ENCODE peak calls at places on chromosome 17, in nine cellular contexts. One of them, this sample, is unnamed.

GRCh38 chr17:75012320-75013076 is at the start of gene MRPL58:
- DNase-seq in CD4-positive, CD25-positive, alpha-beta regulatory T cell: peak
- DNase-seq in astrocyte: peak
- DNase-seq in tibial nerve: peak
- DNase-seq in ascending aorta: no peak
- DNase-seq in RWPE1: peak
- DNase-seq in caudate nucleus: peak
- DNase-seq in small intestine: peak
- DNase-seq in adrenal gland: peak
- DNase-seq in this sample: peak

GRCh38 chr17:58052951-58053715 is 30.1 kb upstream of the DYNLL2 start:
- DNase-seq in CD4-positive, CD25-positive, alpha-beta regulatory T cell: no peak
- DNase-seq in astrocyte: no peak
- DNase-seq in tibial nerve: no peak
- DNase-seq in ascending aorta: no peak
- DNase-seq in RWPE1: no peak
- DNase-seq in caudate nucleus: peak
- DNase-seq in small intestine: no peak
- DNase-seq in adrenal gland: peak
- DNase-seq in this sample: no peak

GRCh38 chr17:76902476-76902875 is 34.3 kb downstream of the MGAT5B start:
- DNase-seq in CD4-positive, CD25-positive, alpha-beta regulatory T cell: no peak
- DNase-seq in astrocyte: no peak
- DNase-seq in tibial nerve: no peak
- DNase-seq in ascending aorta: no peak
- DNase-seq in RWPE1: no peak
- DNase-seq in caudate nucleus: no peak
- DNase-seq in small intestine: no peak
- DNase-seq in adrenal gland: no peak
- DNase-seq in this sample: no peak

GRCh38 chr17:39231587-39232551 is 6.1 kb upstream of the STAC2 start:
- DNase-seq in CD4-positive, CD25-positive, alpha-beta regulatory T cell: peak
- DNase-seq in astrocyte: no peak
- DNase-seq in tibial nerve: no peak
- DNase-seq in ascending aorta: no peak
- DNase-seq in RWPE1: no peak
- DNase-seq in caudate nucleus: peak
- DNase-seq in small intestine: no peak
- DNase-seq in adrenal gland: no peak
- DNase-seq in this sample: peak

GRCh38 chr17:82076018-82076784 is 10.6 kb upstream of the DUS1L start:
- DNase-seq in CD4-positive, CD25-positive, alpha-beta regulatory T cell: no peak
- DNase-seq in astrocyte: no peak
- DNase-seq in tibial nerve: no peak
- DNase-seq in ascending aorta: no peak
- DNase-seq in RWPE1: no peak
- DNase-seq in caudate nucleus: no peak
- DNase-seq in small intestine: no peak
- DNase-seq in adrenal gland: no peak
- DNase-seq in this sample: no peak

GRCh38 chr17:33572615-33573014 is 279.5 kb upstream of the ASIC2 start:
- DNase-seq in CD4-positive, CD25-positive, alpha-beta regulatory T cell: no peak
- DNase-seq in astrocyte: no peak
- DNase-seq in tibial nerve: no peak
- DNase-seq in ascending aorta: no peak
- DNase-seq in RWPE1: peak
- DNase-seq in caudate nucleus: no peak
- DNase-seq in small intestine: no peak
- DNase-seq in adrenal gland: no peak
- DNase-seq in this sample: no peak

GRCh38 chr17:61511480-61512182 is 59.4 kb downstream of the TBX4 start:
- DNase-seq in CD4-positive, CD25-positive, alpha-beta regulatory T cell: no peak
- DNase-seq in astrocyte: no peak
- DNase-seq in tibial nerve: no peak
- DNase-seq in ascending aorta: no peak
- DNase-seq in RWPE1: no peak
- DNase-seq in caudate nucleus: no peak
- DNase-seq in small intestine: no peak
- DNase-seq in adrenal gland: no peak
- DNase-seq in this sample: no peak

GRCh38 chr17:73324711-73325526 is 13.1 kb upstream of the CDC42EP4 start:
- DNase-seq in CD4-positive, CD25-positive, alpha-beta regulatory T cell: no peak
- DNase-seq in astrocyte: no peak
- DNase-seq in tibial nerve: no peak
- DNase-seq in ascending aorta: no peak
- DNase-seq in RWPE1: no peak
- DNase-seq in caudate nucleus: no peak
- DNase-seq in small intestine: no peak
- DNase-seq in adrenal gland: no peak
- DNase-seq in this sample: no peak

GRCh38 chr17:17506893-17507464 is 10.8 kb upstream of the RASD1 start:
- DNase-seq in CD4-positive, CD25-positive, alpha-beta regulatory T cell: no peak
- DNase-seq in astrocyte: no peak
- DNase-seq in tibial nerve: no peak
- DNase-seq in ascending aorta: no peak
- DNase-seq in RWPE1: no peak
- DNase-seq in caudate nucleus: peak
- DNase-seq in small intestine: peak
- DNase-seq in adrenal gland: no peak
- DNase-seq in this sample: no peak

GRCh38 chr17:72136692-72137550 is 16.1 kb downstream of the SOX9 start:
- DNase-seq in CD4-positive, CD25-positive, alpha-beta regulatory T cell: no peak
- DNase-seq in astrocyte: peak
- DNase-seq in tibial nerve: no peak
- DNase-seq in ascending aorta: no peak
- DNase-seq in RWPE1: peak
- DNase-seq in caudate nucleus: no peak
- DNase-seq in small intestine: peak
- DNase-seq in adrenal gland: peak
- DNase-seq in this sample: no peak
- H3K27ac ChIP-seq in CD4-positive, CD25-positive, alpha-beta regulatory T cell: no peak
- H3K27ac ChIP-seq in astrocyte: no peak
- H3K27ac ChIP-seq in tibial nerve: no peak
- H3K27ac ChIP-seq in ascending aorta: no peak
- H3K27ac ChIP-seq in RWPE1: peak
- H3K27ac ChIP-seq in caudate nucleus: no peak
- H3K27ac ChIP-seq in small intestine: no peak
- H3K27ac ChIP-seq in adrenal gland: no peak
- H3K27ac ChIP-seq in this sample: no peak

DNA sequence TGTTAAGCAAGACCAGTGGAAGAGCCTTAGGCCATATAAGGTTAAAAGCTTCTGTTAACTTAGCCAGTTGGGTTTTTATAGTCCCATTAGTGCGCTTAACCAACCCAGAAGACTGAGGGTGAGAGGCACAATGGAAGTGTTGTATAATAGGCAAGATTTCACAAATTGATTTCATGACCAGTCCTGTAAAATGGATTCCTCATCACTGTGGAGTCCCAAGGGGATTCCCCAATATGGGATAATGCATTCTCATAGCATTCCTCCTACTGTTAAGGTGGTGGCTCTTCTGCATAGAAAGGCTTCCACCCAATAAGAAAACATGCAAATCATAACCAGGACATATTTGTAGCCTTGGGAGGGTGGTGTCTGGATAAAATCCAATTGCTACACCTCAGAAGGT is 22.1 kb upstream of the B4GALNT2 start:
- DNase-seq in CD4-positive, CD25-positive, alpha-beta regulatory T cell: no peak
- DNase-seq in astrocyte: no peak
- DNase-seq in tibial nerve: no peak
- DNase-seq in ascending aorta: no peak
- DNase-seq in RWPE1: peak
- DNase-seq in caudate nucleus: no peak
- DNase-seq in small intestine: no peak
- DNase-seq in adrenal gland: no peak
- DNase-seq in this sample: no peak
- H3K27ac ChIP-seq in CD4-positive, CD25-positive, alpha-beta regulatory T cell: no peak
- H3K27ac ChIP-seq in astrocyte: no peak
- H3K27ac ChIP-seq in tibial nerve: no peak
- H3K27ac ChIP-seq in ascending aorta: no peak
- H3K27ac ChIP-seq in RWPE1: no peak
- H3K27ac ChIP-seq in caudate nucleus: no peak
- H3K27ac ChIP-seq in small intestine: no peak
- H3K27ac ChIP-seq in adrenal gland: no peak
- H3K27ac ChIP-seq in this sample: no peak

DNA sequence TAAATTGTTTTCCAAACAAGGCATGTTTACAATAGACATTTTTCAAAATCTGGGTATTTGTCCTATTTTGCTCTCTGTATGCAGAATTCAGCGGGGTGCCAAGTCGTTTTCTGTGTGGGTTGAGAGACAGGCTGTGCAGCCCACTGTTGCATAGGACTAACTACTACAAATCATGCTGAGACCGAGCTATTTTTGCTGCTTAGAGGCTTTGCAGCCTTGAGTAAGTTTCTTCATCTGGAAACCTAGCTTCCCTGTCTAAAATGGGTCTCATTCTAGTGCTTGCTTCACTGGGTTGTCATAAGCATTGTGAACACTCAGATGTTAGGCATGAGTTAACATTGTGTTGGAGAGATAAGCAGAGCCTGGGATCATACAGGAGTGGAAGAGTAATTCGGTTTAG is 1.3 kb downstream of the PRPSAP2 start:
- DNase-seq in CD4-positive, CD25-positive, alpha-beta regulatory T cell: no peak
- DNase-seq in astrocyte: peak
- DNase-seq in tibial nerve: no peak
- DNase-seq in ascending aorta: no peak
- DNase-seq in RWPE1: no peak
- DNase-seq in caudate nucleus: no peak
- DNase-seq in small intestine: peak
- DNase-seq in adrenal gland: no peak
- DNase-seq in this sample: no peak
- H3K27ac ChIP-seq in CD4-positive, CD25-positive, alpha-beta regulatory T cell: peak
- H3K27ac ChIP-seq in astrocyte: no peak
- H3K27ac ChIP-seq in tibial nerve: peak
- H3K27ac ChIP-seq in ascending aorta: peak
- H3K27ac ChIP-seq in RWPE1: no peak
- H3K27ac ChIP-seq in caudate nucleus: peak
- H3K27ac ChIP-seq in small intestine: no peak
- H3K27ac ChIP-seq in adrenal gland: peak
- H3K27ac ChIP-seq in this sample: no peak

DNA sequence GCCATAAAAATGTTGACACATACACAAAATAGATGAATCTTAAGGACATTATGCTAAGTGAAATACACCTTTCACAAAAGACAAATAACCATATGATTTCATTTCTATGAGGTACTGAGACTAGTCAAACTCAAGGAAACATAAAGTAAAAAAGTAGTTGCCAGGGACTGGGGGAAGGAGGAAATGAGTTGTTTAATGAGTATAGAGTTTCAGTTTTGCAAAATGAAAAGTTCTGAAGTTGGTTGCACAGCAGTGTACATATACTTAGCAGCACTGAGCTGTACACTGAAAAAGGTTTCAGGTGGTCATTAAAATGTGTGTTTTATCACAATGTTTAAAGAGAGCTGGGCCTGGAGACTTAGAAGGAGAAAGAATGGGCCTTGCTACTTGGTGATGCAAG is 4.7 kb upstream of the SLC13A2 start:
- DNase-seq in CD4-positive, CD25-positive, alpha-beta regulatory T cell: peak
- DNase-seq in astrocyte: no peak
- DNase-seq in tibial nerve: no peak
- DNase-seq in ascending aorta: no peak
- DNase-seq in RWPE1: no peak
- DNase-seq in caudate nucleus: no peak
- DNase-seq in small intestine: no peak
- DNase-seq in adrenal gland: no peak
- DNase-seq in this sample: no peak
- H3K27ac ChIP-seq in CD4-positive, CD25-positive, alpha-beta regulatory T cell: no peak
- H3K27ac ChIP-seq in astrocyte: no peak
- H3K27ac ChIP-seq in tibial nerve: no peak
- H3K27ac ChIP-seq in ascending aorta: no peak
- H3K27ac ChIP-seq in RWPE1: no peak
- H3K27ac ChIP-seq in caudate nucleus: no peak
- H3K27ac ChIP-seq in small intestine: no peak
- H3K27ac ChIP-seq in adrenal gland: no peak
- H3K27ac ChIP-seq in this sample: no peak

DNA sequence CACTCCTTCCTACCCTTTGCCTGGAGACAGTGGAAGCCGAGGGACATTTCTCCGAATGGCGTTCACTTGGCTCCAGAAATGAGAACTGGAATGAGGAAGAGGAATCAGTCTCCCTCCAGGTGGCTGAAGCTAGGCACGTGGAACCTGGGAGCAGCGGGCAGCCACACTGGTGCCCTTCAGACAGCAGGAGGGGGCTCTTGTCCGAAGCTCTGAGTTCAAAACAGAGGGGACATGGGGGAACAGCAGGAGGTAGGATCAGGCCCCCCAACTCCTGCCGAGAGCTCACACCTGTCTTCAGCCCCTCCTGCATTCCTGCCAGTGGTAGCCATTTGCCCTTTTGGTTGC is 41.5 kb downstream of the TMEM235 start:
- DNase-seq in CD4-positive, CD25-positive, alpha-beta regulatory T cell: no peak
- DNase-seq in astrocyte: no peak
- DNase-seq in tibial nerve: no peak
- DNase-seq in ascending aorta: no peak
- DNase-seq in RWPE1: no peak
- DNase-seq in caudate nucleus: no peak
- DNase-seq in small intestine: no peak
- DNase-seq in adrenal gland: no peak
- DNase-seq in this sample: no peak
- H3K27ac ChIP-seq in CD4-positive, CD25-positive, alpha-beta regulatory T cell: no peak
- H3K27ac ChIP-seq in astrocyte: no peak
- H3K27ac ChIP-seq in tibial nerve: no peak
- H3K27ac ChIP-seq in ascending aorta: no peak
- H3K27ac ChIP-seq in RWPE1: peak
- H3K27ac ChIP-seq in caudate nucleus: no peak
- H3K27ac ChIP-seq in small intestine: no peak
- H3K27ac ChIP-seq in adrenal gland: no peak
- H3K27ac ChIP-seq in this sample: no peak

DNA sequence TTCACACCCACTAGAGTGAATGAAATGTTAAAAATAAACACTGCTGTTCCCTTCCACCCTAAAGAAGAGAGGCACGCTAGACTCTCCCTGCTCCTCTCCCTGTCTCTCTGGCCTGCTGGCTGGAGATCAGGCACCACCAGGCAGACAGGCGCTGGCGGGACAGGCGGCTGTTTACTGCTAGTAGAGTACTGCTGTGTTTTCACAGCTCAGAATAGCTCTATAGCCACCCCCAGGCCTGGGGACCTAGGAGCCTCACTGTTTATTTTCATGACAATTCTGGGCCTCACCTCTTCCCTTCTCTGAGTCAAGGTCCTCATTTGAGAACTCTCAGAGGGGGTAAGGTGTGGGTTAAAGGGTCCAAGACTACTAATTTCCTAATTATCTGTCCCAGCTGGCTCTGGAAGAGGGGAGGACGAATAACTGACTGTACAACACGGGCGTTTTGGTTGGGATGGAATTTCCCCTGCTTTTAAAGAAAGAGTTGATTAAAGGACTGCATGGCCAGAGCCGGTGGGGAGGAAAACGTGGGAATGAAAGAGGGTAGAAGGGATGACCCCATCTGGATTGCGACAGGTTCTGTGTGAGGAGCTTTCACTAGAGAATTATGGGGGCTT is 9.0 kb upstream of the G6PC1 start:
- DNase-seq in CD4-positive, CD25-positive, alpha-beta regulatory T cell: no peak
- DNase-seq in astrocyte: no peak
- DNase-seq in tibial nerve: no peak
- DNase-seq in ascending aorta: peak
- DNase-seq in RWPE1: no peak
- DNase-seq in caudate nucleus: no peak
- DNase-seq in small intestine: no peak
- DNase-seq in adrenal gland: no peak
- DNase-seq in this sample: no peak
- H3K27ac ChIP-seq in CD4-positive, CD25-positive, alpha-beta regulatory T cell: no peak
- H3K27ac ChIP-seq in astrocyte: no peak
- H3K27ac ChIP-seq in tibial nerve: peak
- H3K27ac ChIP-seq in ascending aorta: peak
- H3K27ac ChIP-seq in RWPE1: no peak
- H3K27ac ChIP-seq in caudate nucleus: no peak
- H3K27ac ChIP-seq in small intestine: no peak
- H3K27ac ChIP-seq in adrenal gland: no peak
- H3K27ac ChIP-seq in this sample: no peak

This sample was measured in effector memory CD4-positive, alpha-beta T cell.